ENCODE peak calls at places on chromosome 3, in five cellular contexts. One of them, this sample, is unnamed.

GRCh38 chr3:156483961-156484787 is 70.7 kb downstream of the SSR3 start:
- DNase-seq in G401: peak
- DNase-seq in NCI-H69: peak
- DNase-seq in GM23248: peak
- DNase-seq in kidney tubule cell: peak
- DNase-seq in this sample: no peak

GRCh38 chr3:102979682-102980378 is 545.0 kb downstream of the ZPLD1 start:
- DNase-seq in GM23248: peak
- DNase-seq in kidney tubule cell: peak
- DNase-seq in G401: no peak
- DNase-seq in NCI-H69: peak
- DNase-seq in this sample: peak

GRCh38 chr3:15051531-15051930 is 13.6 kb downstream of the MRPS25 start:
- DNase-seq in NCI-H69: peak
- DNase-seq in GM23248: peak
- DNase-seq in G401: peak
- DNase-seq in kidney tubule cell: peak
- DNase-seq in this sample: no peak

GRCh38 chr3:189210251-189210770 is 38.5 kb downstream of the TPRG1 start:
- DNase-seq in kidney tubule cell: no peak
- DNase-seq in GM23248: no peak
- DNase-seq in G401: no peak
- DNase-seq in NCI-H69: no peak
- DNase-seq in this sample: no peak

GRCh38 chr3:62771331-62772097 is 103.7 kb downstream of the CADPS start:
- DNase-seq in NCI-H69: peak
- DNase-seq in G401: no peak
- DNase-seq in GM23248: no peak
- DNase-seq in kidney tubule cell: no peak
- DNase-seq in this sample: no peak

GRCh38 chr3:38454179-38454883 is 641 bp downstream of the ACVR2B start:
- DNase-seq in kidney tubule cell: peak
- DNase-seq in GM23248: peak
- DNase-seq in NCI-H69: peak
- DNase-seq in G401: peak
- DNase-seq in this sample: peak

GRCh38 chr3:196218155-196218712 is 1.9 kb downstream of the SLC51A start:
- DNase-seq in GM23248: no peak
- DNase-seq in NCI-H69: peak
- DNase-seq in kidney tubule cell: no peak
- DNase-seq in G401: no peak
- DNase-seq in this sample: no peak

GRCh38 chr3:190862209-190863118 is at the start of gene GMNC:
- DNase-seq in NCI-H69: peak
- DNase-seq in G401: peak
- DNase-seq in GM23248: peak
- DNase-seq in kidney tubule cell: peak
- DNase-seq in this sample: peak

GRCh38 chr3:150681037-150681436 is 22.7 kb downstream of the ERICH6 start:
- DNase-seq in G401: no peak
- DNase-seq in kidney tubule cell: no peak
- DNase-seq in NCI-H69: no peak
- DNase-seq in GM23248: no peak
- DNase-seq in this sample: no peak

GRCh38 chr3:15601399-15602145 is at the start of the genes BTD and HACL1:
- DNase-seq in GM23248: peak
- DNase-seq in NCI-H69: no peak
- DNase-seq in G401: peak
- DNase-seq in kidney tubule cell: peak
- DNase-seq in this sample: peak

GRCh38 chr3:178086419-178086818 is 449.8 kb upstream of the KCNMB2 start:
- DNase-seq in NCI-H69: peak
- DNase-seq in G401: no peak
- DNase-seq in kidney tubule cell: no peak
- DNase-seq in GM23248: no peak
- DNase-seq in this sample: no peak

GRCh38 chr3:158792709-158793108 is 9.1 kb upstream of the MFSD1 start:
- DNase-seq in NCI-H69: no peak
- DNase-seq in kidney tubule cell: peak
- DNase-seq in GM23248: peak
- DNase-seq in G401: no peak
- DNase-seq in this sample: no peak